ENCODE peak calls at places on chromosomes 7 and 10, in ten cellular contexts. W, L, M, X, I, A, N, V, Y and H are unnamed samples.

GRCh38 chr10:18094793-18095192 is 45.4 kb upstream of the CACNB2 start:
- DNase-seq in W (no peak), L (no peak), M (no peak), X (no peak), I (no peak), A (no peak), N (no peak), V (no peak), Y (no peak), H (no peak)

GRCh38 chr10:61754553-61755540 is 92.1 kb downstream of the CABCOCO1 start:
- DNase-seq in W (no peak), L (no peak), M (no peak), X (no peak), I (no peak), A (no peak), N (peak; percentile 54), V (no peak), Y (no peak), H (no peak)

GRCh38 chr7:148264933-148265557 is 325.5 kb upstream of the C7orf33 start:
- DNase-seq in W (no peak), L (no peak), M (peak; percentile 24), X (peak; percentile 46), I (no peak), A (no peak), N (peak; percentile 13), V (peak; percentile 53), Y (peak; percentile 21), H (no peak)

GRCh38 chr7:11021468-11021867 is 47.8 kb downstream of the PHF14 start:
- DNase-seq in W (no peak), L (no peak), M (no peak), X (no peak), I (no peak), A (no peak), N (no peak), V (no peak), Y (no peak), H (no peak)

GRCh38 chr7:38846280-38846679 is 62.7 kb downstream of the VPS41 start:
- DNase-seq in W (no peak), L (no peak), M (no peak), X (peak; percentile 80), I (no peak), A (no peak), N (peak; percentile 84), V (no peak), Y (peak; percentile 5), H (no peak)

GRCh38 chr7:90766814-90767564 is 170.9 kb downstream of the CDK14 start:
- DNase-seq in W (no peak), L (no peak), M (no peak), X (peak; percentile 86), I (peak; percentile 47), A (no peak), N (peak; percentile 44), V (no peak), Y (no peak), H (no peak)

GRCh38 chr10:43138757-43139241 is 554 bp downstream of the CSGALNACT2 start:
- DNase-seq in W (no peak), L (no peak), M (no peak), X (peak; percentile 57), I (peak; percentile 29), A (peak; percentile 69), N (peak; percentile 59), V (peak; percentile 64), Y (peak; percentile 48), H (no peak)

GRCh38 chr10:133353988-133354605 is 3.7 kb downstream of the FUOM start:
- DNase-seq in W (no peak), L (no peak), M (no peak), X (no peak), I (no peak), A (no peak), N (no peak), V (no peak), Y (no peak), H (no peak)

GRCh38 chr7:2838873-2839578 is 5.1 kb downstream of the GNA12 start:
- DNase-seq in W (no peak), L (no peak), M (no peak), X (no peak), I (peak; percentile 33), A (no peak), N (no peak), V (peak; percentile 58), Y (no peak), H (no peak)

GRCh38 chr7:106812027-106812643 is 52.9 kb upstream of the PIK3CG start:
- DNase-seq in W (no peak), L (no peak), M (no peak), X (no peak), I (no peak), A (no peak), N (no peak), V (no peak), Y (no peak), H (no peak)

GRCh38 chr7:84786073-84786472 is 400.8 kb downstream of the SEMA3D start:
- DNase-seq in W (no peak), L (no peak), M (no peak), X (no peak), I (no peak), A (no peak), N (no peak), V (no peak), Y (no peak), H (no peak)

GRCh38 chr7:100211342-100211780 is 8.4 kb upstream of the PVRIG start:
- DNase-seq in W (no peak), L (no peak), M (no peak), X (no peak), I (no peak), A (peak; percentile 43), N (no peak), V (peak; percentile 50), Y (no peak), H (no peak)

GRCh38 chr7:7251742-7252141 is 69.4 kb downstream of the C1GALT1 start:
- DNase-seq in W (no peak), L (no peak), M (no peak), X (no peak), I (no peak), A (no peak), N (no peak), V (peak; percentile 18), Y (no peak), H (no peak)

GRCh38 chr10:86292462-86293322 is 73.9 kb downstream of the GRID1 start:
- DNase-seq in W (no peak), L (no peak), M (no peak), X (no peak), I (no peak), A (no peak), N (no peak), V (no peak), Y (no peak), H (peak; percentile 49)

GRCh38 chr10:117075064-117075463 is 63.0 kb downstream of the VAX1 start:
- DNase-seq in W (no peak), L (no peak), M (no peak), X (peak; percentile 9), I (no peak), A (no peak), N (peak; percentile 0), V (no peak), Y (no peak), H (no peak)

GRCh38 chr10:117476716-117477115 is 65.8 kb upstream of the EMX2 start:
- DNase-seq in W (no peak), L (no peak), M (no peak), X (no peak), I (no peak), A (no peak), N (no peak), V (no peak), Y (no peak), H (no peak)

GRCh38 chr10:62582804-62583208 is 208.6 kb downstream of the ZNF365 start:
- DNase-seq in W (no peak), L (no peak), M (no peak), X (peak; percentile 99), I (peak; percentile 42), A (no peak), N (peak; percentile 98), V (no peak), Y (no peak), H (peak; percentile 37)